ENCODE peak calls at places on chromosomes 11 and 22, in seven cellular contexts. One of them, this sample, is unnamed.

GRCh38 chr22:17576475-17576874 is 13.2 kb downstream of the SLC25A18 start:
- DNase-seq in type B pancreatic cell: no peak
- DNase-seq in heart right ventricle: no peak
- DNase-seq in tibial artery: no peak
- DNase-seq in stimulated activated CD4-positive, alpha-beta T cell treated with anti-CD3 and anti-CD28 coated beads, Interleukin-4, amount 100 ng/mL, for 1 hour: no peak
- DNase-seq in T follicular helper cell: no peak
- DNase-seq in neural crest cell: no peak
- DNase-seq in this sample: no peak

GRCh38 chr11:111733655-111734088 is 32.5 kb downstream of the PPP2R1B start:
- DNase-seq in type B pancreatic cell: no peak
- DNase-seq in heart right ventricle: no peak
- DNase-seq in tibial artery: peak
- DNase-seq in stimulated activated CD4-positive, alpha-beta T cell treated with anti-CD3 and anti-CD28 coated beads, Interleukin-4, amount 100 ng/mL, for 1 hour: no peak
- DNase-seq in T follicular helper cell: no peak
- DNase-seq in neural crest cell: no peak
- DNase-seq in this sample: no peak

GRCh38 chr11:80414766-80415165 is 973.9 kb upstream of the TENM4 start:
- DNase-seq in type B pancreatic cell: no peak
- DNase-seq in heart right ventricle: no peak
- DNase-seq in tibial artery: no peak
- DNase-seq in stimulated activated CD4-positive, alpha-beta T cell treated with anti-CD3 and anti-CD28 coated beads, Interleukin-4, amount 100 ng/mL, for 1 hour: no peak
- DNase-seq in T follicular helper cell: no peak
- DNase-seq in neural crest cell: no peak
- DNase-seq in this sample: peak

GRCh38 chr11:60130496-60130895 is 42.0 kb downstream of the MS4A2 start:
- DNase-seq in type B pancreatic cell: no peak
- DNase-seq in heart right ventricle: peak
- DNase-seq in tibial artery: no peak
- DNase-seq in stimulated activated CD4-positive, alpha-beta T cell treated with anti-CD3 and anti-CD28 coated beads, Interleukin-4, amount 100 ng/mL, for 1 hour: no peak
- DNase-seq in T follicular helper cell: no peak
- DNase-seq in neural crest cell: peak
- DNase-seq in this sample: peak

GRCh38 chr11:86162257-86162656 is 82.3 kb upstream of the EED start:
- DNase-seq in type B pancreatic cell: no peak
- DNase-seq in heart right ventricle: peak
- DNase-seq in tibial artery: peak
- DNase-seq in stimulated activated CD4-positive, alpha-beta T cell treated with anti-CD3 and anti-CD28 coated beads, Interleukin-4, amount 100 ng/mL, for 1 hour: no peak
- DNase-seq in T follicular helper cell: no peak
- DNase-seq in neural crest cell: no peak
- DNase-seq in this sample: peak

GRCh38 chr11:76769645-76770586 is 13.2 kb upstream of the TSKU start:
- DNase-seq in type B pancreatic cell: no peak
- DNase-seq in heart right ventricle: no peak
- DNase-seq in tibial artery: no peak
- DNase-seq in stimulated activated CD4-positive, alpha-beta T cell treated with anti-CD3 and anti-CD28 coated beads, Interleukin-4, amount 100 ng/mL, for 1 hour: no peak
- DNase-seq in T follicular helper cell: no peak
- DNase-seq in neural crest cell: no peak
- DNase-seq in this sample: peak

GRCh38 chr11:83033367-83033766 is 38.3 kb downstream of the RAB30 start:
- DNase-seq in type B pancreatic cell: no peak
- DNase-seq in heart right ventricle: no peak
- DNase-seq in tibial artery: no peak
- DNase-seq in stimulated activated CD4-positive, alpha-beta T cell treated with anti-CD3 and anti-CD28 coated beads, Interleukin-4, amount 100 ng/mL, for 1 hour: no peak
- DNase-seq in T follicular helper cell: no peak
- DNase-seq in neural crest cell: no peak
- DNase-seq in this sample: no peak

GRCh38 chr11:133082851-133083488 is 449.3 kb downstream of the OPCML start:
- DNase-seq in type B pancreatic cell: peak
- DNase-seq in heart right ventricle: peak
- DNase-seq in tibial artery: no peak
- DNase-seq in stimulated activated CD4-positive, alpha-beta T cell treated with anti-CD3 and anti-CD28 coated beads, Interleukin-4, amount 100 ng/mL, for 1 hour: peak
- DNase-seq in T follicular helper cell: peak
- DNase-seq in neural crest cell: peak
- DNase-seq in this sample: no peak

GRCh38 chr11:114846040-114846791 is 167.9 kb downstream of the NXPE2 start:
- DNase-seq in type B pancreatic cell: no peak
- DNase-seq in heart right ventricle: peak
- DNase-seq in tibial artery: no peak
- DNase-seq in stimulated activated CD4-positive, alpha-beta T cell treated with anti-CD3 and anti-CD28 coated beads, Interleukin-4, amount 100 ng/mL, for 1 hour: no peak
- DNase-seq in T follicular helper cell: no peak
- DNase-seq in neural crest cell: no peak
- DNase-seq in this sample: no peak

GRCh38 chr22:38741576-38741975 is 14.2 kb downstream of the SUN2 start:
- DNase-seq in type B pancreatic cell: no peak
- DNase-seq in heart right ventricle: no peak
- DNase-seq in tibial artery: no peak
- DNase-seq in stimulated activated CD4-positive, alpha-beta T cell treated with anti-CD3 and anti-CD28 coated beads, Interleukin-4, amount 100 ng/mL, for 1 hour: no peak
- DNase-seq in T follicular helper cell: no peak
- DNase-seq in neural crest cell: no peak
- DNase-seq in this sample: no peak

GRCh38 chr11:19345519-19345847 is 104.7 kb upstream of the E2F8 start:
- DNase-seq in type B pancreatic cell: no peak
- DNase-seq in heart right ventricle: no peak
- DNase-seq in tibial artery: no peak
- DNase-seq in stimulated activated CD4-positive, alpha-beta T cell treated with anti-CD3 and anti-CD28 coated beads, Interleukin-4, amount 100 ng/mL, for 1 hour: no peak
- DNase-seq in T follicular helper cell: no peak
- DNase-seq in neural crest cell: peak
- DNase-seq in this sample: peak

GRCh38 chr11:19350093-19350665 is 109.4 kb upstream of the E2F8 start:
- DNase-seq in type B pancreatic cell: no peak
- DNase-seq in heart right ventricle: no peak
- DNase-seq in tibial artery: no peak
- DNase-seq in stimulated activated CD4-positive, alpha-beta T cell treated with anti-CD3 and anti-CD28 coated beads, Interleukin-4, amount 100 ng/mL, for 1 hour: no peak
- DNase-seq in T follicular helper cell: no peak
- DNase-seq in neural crest cell: no peak
- DNase-seq in this sample: no peak

GRCh38 chr22:49258107-49259010 is 569.3 kb downstream of the BRD1 start:
- DNase-seq in type B pancreatic cell: peak
- DNase-seq in heart right ventricle: no peak
- DNase-seq in tibial artery: peak
- DNase-seq in stimulated activated CD4-positive, alpha-beta T cell treated with anti-CD3 and anti-CD28 coated beads, Interleukin-4, amount 100 ng/mL, for 1 hour: no peak
- DNase-seq in T follicular helper cell: no peak
- DNase-seq in neural crest cell: no peak
- DNase-seq in this sample: no peak

GRCh38 chr11:119828011-119828410 is 99.0 kb upstream of the NECTIN1 start:
- DNase-seq in type B pancreatic cell: no peak
- DNase-seq in heart right ventricle: no peak
- DNase-seq in tibial artery: no peak
- DNase-seq in stimulated activated CD4-positive, alpha-beta T cell treated with anti-CD3 and anti-CD28 coated beads, Interleukin-4, amount 100 ng/mL, for 1 hour: no peak
- DNase-seq in T follicular helper cell: no peak
- DNase-seq in neural crest cell: no peak
- DNase-seq in this sample: peak

GRCh38 chr11:45423475-45424081 is 137.4 kb upstream of the SYT13 start:
- DNase-seq in type B pancreatic cell: no peak
- DNase-seq in heart right ventricle: no peak
- DNase-seq in tibial artery: no peak
- DNase-seq in stimulated activated CD4-positive, alpha-beta T cell treated with anti-CD3 and anti-CD28 coated beads, Interleukin-4, amount 100 ng/mL, for 1 hour: no peak
- DNase-seq in T follicular helper cell: no peak
- DNase-seq in neural crest cell: no peak
- DNase-seq in this sample: no peak

GRCh38 chr11:8760896-8761295 is 78.3 kb downstream of the RPL27A start:
- DNase-seq in type B pancreatic cell: no peak
- DNase-seq in heart right ventricle: no peak
- DNase-seq in tibial artery: no peak
- DNase-seq in stimulated activated CD4-positive, alpha-beta T cell treated with anti-CD3 and anti-CD28 coated beads, Interleukin-4, amount 100 ng/mL, for 1 hour: no peak
- DNase-seq in T follicular helper cell: no peak
- DNase-seq in neural crest cell: no peak
- DNase-seq in this sample: no peak

GRCh38 chr11:47105974-47106373 is 70.7 kb downstream of the ARFGAP2 start:
- DNase-seq in type B pancreatic cell: no peak
- DNase-seq in heart right ventricle: no peak
- DNase-seq in tibial artery: no peak
- DNase-seq in stimulated activated CD4-positive, alpha-beta T cell treated with anti-CD3 and anti-CD28 coated beads, Interleukin-4, amount 100 ng/mL, for 1 hour: no peak
- DNase-seq in T follicular helper cell: no peak
- DNase-seq in neural crest cell: no peak
- DNase-seq in this sample: no peak

GRCh38 chr22:36252754-36253522 is at the start of gene APOL1:
- DNase-seq in type B pancreatic cell: no peak
- DNase-seq in heart right ventricle: peak
- DNase-seq in tibial artery: no peak
- DNase-seq in stimulated activated CD4-positive, alpha-beta T cell treated with anti-CD3 and anti-CD28 coated beads, Interleukin-4, amount 100 ng/mL, for 1 hour: peak
- DNase-seq in T follicular helper cell: no peak
- DNase-seq in neural crest cell: no peak
- DNase-seq in this sample: peak

GRCh38 chr11:78567209-78567608 is 7.5 kb downstream of the NARS2 start:
- DNase-seq in type B pancreatic cell: no peak
- DNase-seq in heart right ventricle: no peak
- DNase-seq in tibial artery: no peak
- DNase-seq in stimulated activated CD4-positive, alpha-beta T cell treated with anti-CD3 and anti-CD28 coated beads, Interleukin-4, amount 100 ng/mL, for 1 hour: no peak
- DNase-seq in T follicular helper cell: no peak
- DNase-seq in neural crest cell: no peak
- DNase-seq in this sample: no peak

GRCh38 chr11:12696911-12697581 is 22.8 kb downstream of the TEAD1 start:
- DNase-seq in type B pancreatic cell: no peak
- DNase-seq in heart right ventricle: no peak
- DNase-seq in tibial artery: no peak
- DNase-seq in stimulated activated CD4-positive, alpha-beta T cell treated with anti-CD3 and anti-CD28 coated beads, Interleukin-4, amount 100 ng/mL, for 1 hour: no peak
- DNase-seq in T follicular helper cell: no peak
- DNase-seq in neural crest cell: no peak
- DNase-seq in this sample: peak

GRCh38 chr22:42621505-42622002 is 6.9 kb upstream of the POLDIP3 start:
- DNase-seq in type B pancreatic cell: peak
- DNase-seq in heart right ventricle: peak
- DNase-seq in tibial artery: peak
- DNase-seq in stimulated activated CD4-positive, alpha-beta T cell treated with anti-CD3 and anti-CD28 coated beads, Interleukin-4, amount 100 ng/mL, for 1 hour: peak
- DNase-seq in T follicular helper cell: peak
- DNase-seq in neural crest cell: peak
- DNase-seq in this sample: peak

GRCh38 chr11:1796297-1797011 is 32.7 kb upstream of the CTSD start:
- DNase-seq in type B pancreatic cell: no peak
- DNase-seq in heart right ventricle: no peak
- DNase-seq in tibial artery: no peak
- DNase-seq in stimulated activated CD4-positive, alpha-beta T cell treated with anti-CD3 and anti-CD28 coated beads, Interleukin-4, amount 100 ng/mL, for 1 hour: no peak
- DNase-seq in T follicular helper cell: no peak
- DNase-seq in neural crest cell: no peak
- DNase-seq in this sample: no peak

GRCh38 chr11:129737535-129738230 is 78.0 kb upstream of the TMEM45B start:
- DNase-seq in type B pancreatic cell: no peak
- DNase-seq in heart right ventricle: no peak
- DNase-seq in tibial artery: no peak
- DNase-seq in stimulated activated CD4-positive, alpha-beta T cell treated with anti-CD3 and anti-CD28 coated beads, Interleukin-4, amount 100 ng/mL, for 1 hour: no peak
- DNase-seq in T follicular helper cell: no peak
- DNase-seq in neural crest cell: no peak
- DNase-seq in this sample: no peak

GRCh38 chr11:90717522-90717921 is 494.7 kb upstream of the CHORDC1 start:
- DNase-seq in type B pancreatic cell: no peak
- DNase-seq in heart right ventricle: no peak
- DNase-seq in tibial artery: no peak
- DNase-seq in stimulated activated CD4-positive, alpha-beta T cell treated with anti-CD3 and anti-CD28 coated beads, Interleukin-4, amount 100 ng/mL, for 1 hour: no peak
- DNase-seq in T follicular helper cell: no peak
- DNase-seq in neural crest cell: no peak
- DNase-seq in this sample: no peak

GRCh38 chr11:45960387-45961110 is 38.1 kb downstream of the LARGE2 start:
- DNase-seq in type B pancreatic cell: no peak
- DNase-seq in heart right ventricle: no peak
- DNase-seq in tibial artery: no peak
- DNase-seq in stimulated activated CD4-positive, alpha-beta T cell treated with anti-CD3 and anti-CD28 coated beads, Interleukin-4, amount 100 ng/mL, for 1 hour: no peak
- DNase-seq in T follicular helper cell: no peak
- DNase-seq in neural crest cell: no peak
- DNase-seq in this sample: no peak

GRCh38 chr22:17878970-17879369 is 104.7 kb upstream of the BID start:
- DNase-seq in type B pancreatic cell: no peak
- DNase-seq in heart right ventricle: no peak
- DNase-seq in tibial artery: no peak
- DNase-seq in stimulated activated CD4-positive, alpha-beta T cell treated with anti-CD3 and anti-CD28 coated beads, Interleukin-4, amount 100 ng/mL, for 1 hour: no peak
- DNase-seq in T follicular helper cell: no peak
- DNase-seq in neural crest cell: no peak
- DNase-seq in this sample: no peak

GRCh38 chr22:48494256-48494967 is 1333.3 kb downstream of the BRD1 start:
- DNase-seq in type B pancreatic cell: no peak
- DNase-seq in heart right ventricle: no peak
- DNase-seq in tibial artery: peak
- DNase-seq in stimulated activated CD4-positive, alpha-beta T cell treated with anti-CD3 and anti-CD28 coated beads, Interleukin-4, amount 100 ng/mL, for 1 hour: no peak
- DNase-seq in T follicular helper cell: no peak
- DNase-seq in neural crest cell: no peak
- DNase-seq in this sample: no peak

GRCh38 chr11:102451693-102452460 is 688 bp downstream of the TMEM123 start:
- DNase-seq in type B pancreatic cell: peak
- DNase-seq in heart right ventricle: peak
- DNase-seq in tibial artery: peak
- DNase-seq in stimulated activated CD4-positive, alpha-beta T cell treated with anti-CD3 and anti-CD28 coated beads, Interleukin-4, amount 100 ng/mL, for 1 hour: peak
- DNase-seq in T follicular helper cell: peak
- DNase-seq in neural crest cell: peak
- DNase-seq in this sample: peak

GRCh38 chr11:15909937-15910598 is 446.3 kb downstream of the SOX6 start:
- DNase-seq in type B pancreatic cell: no peak
- DNase-seq in heart right ventricle: no peak
- DNase-seq in tibial artery: no peak
- DNase-seq in stimulated activated CD4-positive, alpha-beta T cell treated with anti-CD3 and anti-CD28 coated beads, Interleukin-4, amount 100 ng/mL, for 1 hour: no peak
- DNase-seq in T follicular helper cell: no peak
- DNase-seq in neural crest cell: no peak
- DNase-seq in this sample: peak

This sample was measured in SW480.